ENCODE peak calls at places on chromosomes 6 and 20, in nine cellular contexts. O is dorsolateral prefrontal cortex; J is T-helper 2 cell; Z is HS-5; G is EH; R is right cardiac atrium; U is foreskin fibroblast; F is CD8-positive, alpha-beta memory T cell; H is C1 segment of cervical spinal cord. P is an unnamed sample.

GRCh38 chr6:166240889-166241288 is 67.3 kb downstream of the PRR18 start:
- DNase-seq in U (no peak), J (no peak), O (no peak), F (no peak), R (no peak), H (no peak), Z (no peak), G (no peak), P (no peak)

GRCh38 chr6:52454556-52454955 is 34.4 kb downstream of the EFHC1 start:
- DNase-seq in F (no peak), O (no peak), H (no peak), Z (peak; percentile 4), J (no peak), G (peak; percentile 14), R (no peak), U (peak; percentile 7), P (no peak)

GRCh38 chr20:6492396-6493055 is 275.0 kb upstream of the BMP2 start:
- DNase-seq in H (peak; percentile 8), G (no peak), J (no peak), U (no peak), O (no peak), F (no peak), Z (peak; percentile 20), R (no peak), P (no peak)

GRCh38 chr6:168318090-168318489 is 1.5 kb downstream of the DACT2 start:
- DNase-seq in R (no peak), Z (no peak), H (no peak), J (no peak), F (no peak), O (no peak), U (no peak), G (no peak), P (no peak)

GRCh38 chr20:41358717-41359116 is 7.9 kb downstream of the EMILIN3 start:
- DNase-seq in O (no peak), J (no peak), R (peak; percentile 46), U (no peak), F (no peak), H (no peak), Z (no peak), G (no peak), P (no peak)

GRCh38 chr6:112066606-112067005 is 12.7 kb downstream of the CCN6 start:
- DNase-seq in R (no peak), Z (no peak), U (no peak), H (no peak), J (no peak), F (no peak), O (no peak), G (no peak), P (no peak)

GRCh38 chr20:56503911-56504310 is 20.6 kb upstream of the FAM209A start:
- DNase-seq in J (no peak), O (no peak), U (no peak), H (no peak), R (no peak), G (no peak), F (no peak), Z (no peak), P (no peak)

GRCh38 chr6:147282566-147282959 is 78.3 kb downstream of the STXBP5 start:
- DNase-seq in O (no peak), F (no peak), U (no peak), R (no peak), J (no peak), H (no peak), Z (no peak), G (no peak), P (no peak)

GRCh38 chr20:53434662-53435061 is 159.0 kb downstream of the ZNF217 start:
- DNase-seq in G (no peak), F (no peak), H (no peak), J (no peak), R (peak; percentile 64), U (no peak), Z (no peak), O (no peak), P (no peak)

GRCh38 chr6:157019733-157020132 is 242.6 kb downstream of the ARID1B start:
- DNase-seq in G (peak; percentile 43), F (peak; percentile 4), O (no peak), U (no peak), Z (no peak), J (peak; percentile 43), H (no peak), R (no peak), P (peak; percentile 4)

GRCh38 chr6:37689356-37689755 is 8.3 kb downstream of the MDGA1 start:
- DNase-seq in J (no peak), H (no peak), Z (no peak), O (no peak), R (no peak), U (no peak), G (no peak), F (no peak), P (no peak)

GRCh38 chr20:22523499-22524392 is 60.6 kb downstream of the FOXA2 start:
- DNase-seq in Z (no peak), R (no peak), G (no peak), H (no peak), U (no peak), J (no peak), F (no peak), O (no peak), P (no peak)

GRCh38 chr6:163485388-163485851 is 70.9 kb downstream of the QKI start:
- DNase-seq in G (peak; percentile 32), F (no peak), J (no peak), R (no peak), Z (no peak), O (no peak), U (no peak), H (no peak), P (no peak)

GRCh38 chr20:23260181-23260840 is 90.3 kb upstream of the NXT1 start:
- DNase-seq in H (no peak), R (no peak), O (no peak), Z (no peak), G (no peak), F (no peak), U (no peak), J (no peak), P (no peak)

GRCh38 chr6:35319346-35320030 is 21.9 kb downstream of the DEF6 start:
- DNase-seq in R (no peak), O (no peak), U (no peak), J (no peak), H (no peak), Z (no peak), G (no peak), F (no peak), P (no peak)

GRCh38 chr20:9397928-9398327 is 116.5 kb upstream of the LAMP5 start:
- DNase-seq in U (no peak), F (no peak), H (peak; percentile 10), Z (no peak), R (peak; percentile 41), J (no peak), O (no peak), G (no peak), P (no peak)

GRCh38 chr20:16537025-16537665 is 36.1 kb downstream of the KIF16B start:
- DNase-seq in R (no peak), G (peak; percentile 30), O (no peak), F (no peak), H (no peak), U (no peak), Z (no peak), J (no peak), P (no peak)

GRCh38 chr6:91149246-91149645 is 562.4 kb upstream of the MAP3K7 start:
- DNase-seq in G (no peak), F (no peak), H (no peak), R (no peak), Z (peak; percentile 33), U (no peak), J (no peak), O (no peak), P (no peak)

GRCh38 chr6:14635933-14636599 is 518.5 kb downstream of the CD83 start:
- DNase-seq in F (peak; percentile 29), Z (no peak), G (no peak), H (no peak), O (no peak), J (peak; percentile 73), R (no peak), U (no peak), P (peak; percentile 47)

GRCh38 chr20:14334306-14334930 is 3.0 kb downstream of the FLRT3 start:
- DNase-seq in J (no peak), G (peak; percentile 36), O (peak; percentile 64), H (peak; percentile 52), U (peak; percentile 54), R (peak; percentile 38), F (no peak), Z (peak; percentile 5), P (no peak)

GRCh38 chr20:20864346-20865096 is 152.1 kb upstream of the RALGAPA2 start:
- DNase-seq in H (no peak), U (no peak), J (no peak), G (peak; percentile 3), R (no peak), Z (no peak), O (no peak), F (no peak), P (no peak)

GRCh38 chr6:116461563-116462507 is 660 bp downstream of the CALHM6 start:
- DNase-seq in Z (no peak), U (peak; percentile 67), G (peak; percentile 70), R (peak; percentile 87), H (peak; percentile 16), J (peak; percentile 86), F (peak; percentile 49), O (no peak), P (peak; percentile 66)

GRCh38 chr6:31690231-31691077 is 9.6 kb upstream of the LY6G5C start:
- DNase-seq in R (no peak), H (peak; percentile 21), F (no peak), U (no peak), Z (no peak), O (no peak), G (no peak), J (no peak), P (no peak)

GRCh38 chr6:49464691-49465090 is 1.5 kb downstream of the CENPQ start:
- DNase-seq in J (no peak), U (peak; percentile 16), G (no peak), H (no peak), R (no peak), F (no peak), O (no peak), Z (no peak), P (no peak)

GRCh38 chr20:58709703-58710039 is 17.1 kb downstream of the NPEPL1 start:
- DNase-seq in R (no peak), H (no peak), Z (no peak), U (no peak), F (no peak), O (peak; percentile 5), J (no peak), G (no peak), P (no peak)

GRCh38 chr6:56199956-56200355 is 47.4 kb downstream of the COL21A1 start:
- DNase-seq in J (no peak), U (peak; percentile 66), Z (no peak), F (no peak), G (peak; percentile 2), H (no peak), O (no peak), R (no peak), P (no peak)

GRCh38 chr6:148700047-148700712 is 46.6 kb upstream of the UST start:
- DNase-seq in H (no peak), J (no peak), O (no peak), G (peak; percentile 48), Z (no peak), R (no peak), F (no peak), U (no peak), P (no peak)

GRCh38 chr6:11965499-11965898 is 46.6 kb upstream of the HIVEP1 start:
- DNase-seq in G (no peak), J (no peak), F (no peak), R (no peak), O (no peak), H (no peak), Z (no peak), U (no peak), P (no peak)

GRCh38 chr6:121951918-121952379 is 447.5 kb upstream of the HSF2 start:
- DNase-seq in G (peak; percentile 81), R (no peak), U (peak; percentile 76), Z (peak; percentile 67), F (no peak), O (no peak), H (no peak), J (no peak), P (no peak)

GRCh38 chr20:1619861-1620444 is at the start of gene SIRPB1:
- DNase-seq in G (no peak), R (no peak), U (no peak), H (no peak), J (peak; percentile 58), F (no peak), O (no peak), Z (no peak), P (peak; percentile 6)

GRCh38 chr6:149134531-149134933 is 183.0 kb upstream of the TAB2 start:
- DNase-seq in F (no peak), R (no peak), H (no peak), Z (peak; percentile 11), G (peak; percentile 25), U (peak; percentile 68), J (no peak), O (no peak), P (no peak)

P was measured in immature natural killer cell.